ENCODE peak calls at places on chromosomes 11 and 22, in six cellular contexts. One of them, this sample, is unnamed.

GRCh38 chr11:80330302-80330701 is 889.5 kb upstream of the TENM4 start:
- DNase-seq in GM12864: no peak
- DNase-seq in EL: no peak
- DNase-seq in CD8-positive, alpha-beta memory T cell: no peak
- DNase-seq in stimulated activated CD4-positive, alpha-beta T cell treated with anti-CD3 and anti-CD28 coated beads, Interleukin-1b, Interleukin-23, amount 100 ng/mL, for 24 hours: no peak
- DNase-seq in lower leg skin: no peak
- DNase-seq in this sample: no peak

GRCh38 chr22:41598081-41598480 is 8.4 kb upstream of the PMM1 start:
- DNase-seq in stimulated activated CD4-positive, alpha-beta T cell treated with anti-CD3 and anti-CD28 coated beads, Interleukin-1b, Interleukin-23, amount 100 ng/mL, for 24 hours: no peak
- DNase-seq in lower leg skin: no peak
- DNase-seq in EL: peak; percentile 82
- DNase-seq in GM12864: no peak
- DNase-seq in CD8-positive, alpha-beta memory T cell: no peak
- DNase-seq in this sample: no peak

GRCh38 chr11:24253237-24253760 is 243.6 kb upstream of the LUZP2 start:
- DNase-seq in lower leg skin: no peak
- DNase-seq in EL: no peak
- DNase-seq in stimulated activated CD4-positive, alpha-beta T cell treated with anti-CD3 and anti-CD28 coated beads, Interleukin-1b, Interleukin-23, amount 100 ng/mL, for 24 hours: no peak
- DNase-seq in CD8-positive, alpha-beta memory T cell: no peak
- DNase-seq in GM12864: no peak
- DNase-seq in this sample: no peak

GRCh38 chr11:82557274-82557673 is 176.4 kb downstream of the FAM181B start:
- DNase-seq in stimulated activated CD4-positive, alpha-beta T cell treated with anti-CD3 and anti-CD28 coated beads, Interleukin-1b, Interleukin-23, amount 100 ng/mL, for 24 hours: no peak
- DNase-seq in EL: no peak
- DNase-seq in lower leg skin: no peak
- DNase-seq in CD8-positive, alpha-beta memory T cell: no peak
- DNase-seq in GM12864: peak; percentile 7
- DNase-seq in this sample: no peak

GRCh38 chr11:33656768-33657167 is 43.9 kb downstream of the C11orf91 start:
- DNase-seq in lower leg skin: no peak
- DNase-seq in EL: no peak
- DNase-seq in stimulated activated CD4-positive, alpha-beta T cell treated with anti-CD3 and anti-CD28 coated beads, Interleukin-1b, Interleukin-23, amount 100 ng/mL, for 24 hours: no peak
- DNase-seq in GM12864: no peak
- DNase-seq in CD8-positive, alpha-beta memory T cell: no peak
- DNase-seq in this sample: no peak

GRCh38 chr11:12263141-12263693 is 114.2 kb upstream of the PARVA start:
- DNase-seq in CD8-positive, alpha-beta memory T cell: no peak
- DNase-seq in stimulated activated CD4-positive, alpha-beta T cell treated with anti-CD3 and anti-CD28 coated beads, Interleukin-1b, Interleukin-23, amount 100 ng/mL, for 24 hours: no peak
- DNase-seq in lower leg skin: no peak
- DNase-seq in GM12864: no peak
- DNase-seq in EL: no peak
- DNase-seq in this sample: no peak

GRCh38 chr22:27668828-27669797 is 132.4 kb downstream of the MN1 start:
- DNase-seq in EL: peak; percentile 20
- DNase-seq in lower leg skin: no peak
- DNase-seq in CD8-positive, alpha-beta memory T cell: no peak
- DNase-seq in GM12864: no peak
- DNase-seq in stimulated activated CD4-positive, alpha-beta T cell treated with anti-CD3 and anti-CD28 coated beads, Interleukin-1b, Interleukin-23, amount 100 ng/mL, for 24 hours: no peak
- DNase-seq in this sample: no peak

GRCh38 chr11:117127164-117127563 is 16.9 kb upstream of the PAFAH1B2 start:
- DNase-seq in CD8-positive, alpha-beta memory T cell: no peak
- DNase-seq in GM12864: no peak
- DNase-seq in lower leg skin: no peak
- DNase-seq in stimulated activated CD4-positive, alpha-beta T cell treated with anti-CD3 and anti-CD28 coated beads, Interleukin-1b, Interleukin-23, amount 100 ng/mL, for 24 hours: no peak
- DNase-seq in EL: no peak
- DNase-seq in this sample: no peak

GRCh38 chr11:109605006-109605405 is 183.0 kb downstream of the C11orf87 start:
- DNase-seq in EL: no peak
- DNase-seq in stimulated activated CD4-positive, alpha-beta T cell treated with anti-CD3 and anti-CD28 coated beads, Interleukin-1b, Interleukin-23, amount 100 ng/mL, for 24 hours: no peak
- DNase-seq in GM12864: no peak
- DNase-seq in lower leg skin: no peak
- DNase-seq in CD8-positive, alpha-beta memory T cell: no peak
- DNase-seq in this sample: no peak

GRCh38 chr11:37788141-37788877 is 1190.3 kb upstream of the RAG2 start:
- DNase-seq in EL: peak; percentile 93
- DNase-seq in stimulated activated CD4-positive, alpha-beta T cell treated with anti-CD3 and anti-CD28 coated beads, Interleukin-1b, Interleukin-23, amount 100 ng/mL, for 24 hours: no peak
- DNase-seq in CD8-positive, alpha-beta memory T cell: no peak
- DNase-seq in GM12864: no peak
- DNase-seq in lower leg skin: no peak
- DNase-seq in this sample: no peak

GRCh38 chr11:44852952-44853351 is 97.7 kb downstream of the TP53I11 start:
- DNase-seq in GM12864: no peak
- DNase-seq in CD8-positive, alpha-beta memory T cell: no peak
- DNase-seq in stimulated activated CD4-positive, alpha-beta T cell treated with anti-CD3 and anti-CD28 coated beads, Interleukin-1b, Interleukin-23, amount 100 ng/mL, for 24 hours: no peak
- DNase-seq in lower leg skin: no peak
- DNase-seq in EL: no peak
- DNase-seq in this sample: no peak

GRCh38 chr11:36041988-36042606 is 98.2 kb downstream of the LDLRAD3 start:
- DNase-seq in EL: no peak
- DNase-seq in lower leg skin: no peak
- DNase-seq in CD8-positive, alpha-beta memory T cell: no peak
- DNase-seq in GM12864: no peak
- DNase-seq in stimulated activated CD4-positive, alpha-beta T cell treated with anti-CD3 and anti-CD28 coated beads, Interleukin-1b, Interleukin-23, amount 100 ng/mL, for 24 hours: no peak
- DNase-seq in this sample: no peak

GRCh38 chr11:12240669-12241068 is 130.3 kb downstream of the MICAL2 start:
- DNase-seq in stimulated activated CD4-positive, alpha-beta T cell treated with anti-CD3 and anti-CD28 coated beads, Interleukin-1b, Interleukin-23, amount 100 ng/mL, for 24 hours: no peak
- DNase-seq in CD8-positive, alpha-beta memory T cell: no peak
- DNase-seq in GM12864: no peak
- DNase-seq in lower leg skin: no peak
- DNase-seq in EL: no peak
- DNase-seq in this sample: no peak

GRCh38 chr11:121790435-121790834 is 325.6 kb downstream of the BLID start:
- DNase-seq in EL: no peak
- DNase-seq in stimulated activated CD4-positive, alpha-beta T cell treated with anti-CD3 and anti-CD28 coated beads, Interleukin-1b, Interleukin-23, amount 100 ng/mL, for 24 hours: no peak
- DNase-seq in GM12864: no peak
- DNase-seq in CD8-positive, alpha-beta memory T cell: no peak
- DNase-seq in lower leg skin: no peak
- DNase-seq in this sample: no peak

GRCh38 chr11:18106688-18107087 is 806 bp upstream of the SAAL1 start:
- DNase-seq in CD8-positive, alpha-beta memory T cell: no peak
- DNase-seq in GM12864: no peak
- DNase-seq in stimulated activated CD4-positive, alpha-beta T cell treated with anti-CD3 and anti-CD28 coated beads, Interleukin-1b, Interleukin-23, amount 100 ng/mL, for 24 hours: no peak
- DNase-seq in lower leg skin: no peak
- DNase-seq in EL: peak; percentile 46
- DNase-seq in this sample: no peak

GRCh38 chr11:36394056-36394455 is 98.0 kb downstream of the PRR5L start:
- DNase-seq in lower leg skin: no peak
- DNase-seq in stimulated activated CD4-positive, alpha-beta T cell treated with anti-CD3 and anti-CD28 coated beads, Interleukin-1b, Interleukin-23, amount 100 ng/mL, for 24 hours: no peak
- DNase-seq in GM12864: no peak
- DNase-seq in CD8-positive, alpha-beta memory T cell: no peak
- DNase-seq in EL: no peak
- DNase-seq in this sample: no peak

GRCh38 chr11:31817054-31817620 is 6.0 kb upstream of the PAX6 start:
- DNase-seq in CD8-positive, alpha-beta memory T cell: no peak
- DNase-seq in stimulated activated CD4-positive, alpha-beta T cell treated with anti-CD3 and anti-CD28 coated beads, Interleukin-1b, Interleukin-23, amount 100 ng/mL, for 24 hours: no peak
- DNase-seq in EL: no peak
- DNase-seq in lower leg skin: no peak
- DNase-seq in GM12864: no peak
- DNase-seq in this sample: no peak

GRCh38 chr11:29956076-29956556 is 60.7 kb downstream of the KCNA4 start:
- DNase-seq in GM12864: no peak
- DNase-seq in EL: no peak
- DNase-seq in stimulated activated CD4-positive, alpha-beta T cell treated with anti-CD3 and anti-CD28 coated beads, Interleukin-1b, Interleukin-23, amount 100 ng/mL, for 24 hours: no peak
- DNase-seq in CD8-positive, alpha-beta memory T cell: no peak
- DNase-seq in lower leg skin: no peak
- DNase-seq in this sample: no peak

GRCh38 chr22:41184679-41185078 is 20.4 kb upstream of the L3MBTL2 start:
- DNase-seq in stimulated activated CD4-positive, alpha-beta T cell treated with anti-CD3 and anti-CD28 coated beads, Interleukin-1b, Interleukin-23, amount 100 ng/mL, for 24 hours: no peak
- DNase-seq in CD8-positive, alpha-beta memory T cell: no peak
- DNase-seq in EL: no peak
- DNase-seq in GM12864: no peak
- DNase-seq in lower leg skin: no peak
- DNase-seq in this sample: no peak

GRCh38 chr22:29704528-29705285 is 15.1 kb upstream of the CABP7 start:
- DNase-seq in EL: peak; percentile 28
- DNase-seq in CD8-positive, alpha-beta memory T cell: no peak
- DNase-seq in stimulated activated CD4-positive, alpha-beta T cell treated with anti-CD3 and anti-CD28 coated beads, Interleukin-1b, Interleukin-23, amount 100 ng/mL, for 24 hours: no peak
- DNase-seq in lower leg skin: no peak
- DNase-seq in GM12864: no peak
- DNase-seq in this sample: no peak

GRCh38 chr11:108115495-108116140 is 5.7 kb upstream of the ACAT1 start:
- DNase-seq in stimulated activated CD4-positive, alpha-beta T cell treated with anti-CD3 and anti-CD28 coated beads, Interleukin-1b, Interleukin-23, amount 100 ng/mL, for 24 hours: no peak
- DNase-seq in GM12864: no peak
- DNase-seq in EL: peak; percentile 86
- DNase-seq in CD8-positive, alpha-beta memory T cell: no peak
- DNase-seq in lower leg skin: peak; percentile 97
- DNase-seq in this sample: peak; percentile 97

GRCh38 chr11:107606122-107606521 is 15.2 kb downstream of the ELMOD1 start:
- DNase-seq in GM12864: no peak
- DNase-seq in lower leg skin: no peak
- DNase-seq in EL: peak; percentile 8
- DNase-seq in stimulated activated CD4-positive, alpha-beta T cell treated with anti-CD3 and anti-CD28 coated beads, Interleukin-1b, Interleukin-23, amount 100 ng/mL, for 24 hours: no peak
- DNase-seq in CD8-positive, alpha-beta memory T cell: no peak
- DNase-seq in this sample: no peak

GRCh38 chr11:11476971-11477645 is 124.1 kb upstream of the CSNK2A3 start:
- DNase-seq in GM12864: no peak
- DNase-seq in CD8-positive, alpha-beta memory T cell: no peak
- DNase-seq in stimulated activated CD4-positive, alpha-beta T cell treated with anti-CD3 and anti-CD28 coated beads, Interleukin-1b, Interleukin-23, amount 100 ng/mL, for 24 hours: no peak
- DNase-seq in lower leg skin: no peak
- DNase-seq in EL: no peak
- DNase-seq in this sample: no peak

GRCh38 chr11:22577854-22578253 is 47.8 kb downstream of the FANCF start:
- DNase-seq in CD8-positive, alpha-beta memory T cell: no peak
- DNase-seq in GM12864: no peak
- DNase-seq in lower leg skin: no peak
- DNase-seq in EL: no peak
- DNase-seq in stimulated activated CD4-positive, alpha-beta T cell treated with anti-CD3 and anti-CD28 coated beads, Interleukin-1b, Interleukin-23, amount 100 ng/mL, for 24 hours: no peak
- DNase-seq in this sample: no peak

GRCh38 chr22:49393526-49393925 is 434.1 kb downstream of the BRD1 start:
- DNase-seq in GM12864: no peak
- DNase-seq in lower leg skin: no peak
- DNase-seq in CD8-positive, alpha-beta memory T cell: no peak
- DNase-seq in EL: no peak
- DNase-seq in stimulated activated CD4-positive, alpha-beta T cell treated with anti-CD3 and anti-CD28 coated beads, Interleukin-1b, Interleukin-23, amount 100 ng/mL, for 24 hours: no peak
- DNase-seq in this sample: no peak

GRCh38 chr22:24230911-24231656 is 13.8 kb downstream of the GGT5 start:
- DNase-seq in CD8-positive, alpha-beta memory T cell: peak; percentile 34
- DNase-seq in stimulated activated CD4-positive, alpha-beta T cell treated with anti-CD3 and anti-CD28 coated beads, Interleukin-1b, Interleukin-23, amount 100 ng/mL, for 24 hours: peak; percentile 55
- DNase-seq in EL: no peak
- DNase-seq in lower leg skin: no peak
- DNase-seq in GM12864: no peak
- DNase-seq in this sample: no peak

GRCh38 chr11:20417771-20418170 is 30.3 kb downstream of the PRMT3 start:
- DNase-seq in GM12864: no peak
- DNase-seq in lower leg skin: no peak
- DNase-seq in EL: no peak
- DNase-seq in CD8-positive, alpha-beta memory T cell: no peak
- DNase-seq in stimulated activated CD4-positive, alpha-beta T cell treated with anti-CD3 and anti-CD28 coated beads, Interleukin-1b, Interleukin-23, amount 100 ng/mL, for 24 hours: no peak
- DNase-seq in this sample: no peak

GRCh38 chr11:120645639-120646038 is 134.1 kb downstream of the GRIK4 start:
- DNase-seq in GM12864: no peak
- DNase-seq in EL: no peak
- DNase-seq in stimulated activated CD4-positive, alpha-beta T cell treated with anti-CD3 and anti-CD28 coated beads, Interleukin-1b, Interleukin-23, amount 100 ng/mL, for 24 hours: no peak
- DNase-seq in lower leg skin: no peak
- DNase-seq in CD8-positive, alpha-beta memory T cell: no peak
- DNase-seq in this sample: no peak

GRCh38 chr11:34427171-34427805 is 11.4 kb upstream of the CAT start:
- DNase-seq in CD8-positive, alpha-beta memory T cell: no peak
- DNase-seq in stimulated activated CD4-positive, alpha-beta T cell treated with anti-CD3 and anti-CD28 coated beads, Interleukin-1b, Interleukin-23, amount 100 ng/mL, for 24 hours: no peak
- DNase-seq in EL: peak; percentile 91
- DNase-seq in lower leg skin: no peak
- DNase-seq in GM12864: no peak
- DNase-seq in this sample: no peak

GRCh38 chr11:46560300-46561025 is 33.4 kb downstream of the AMBRA1 start:
- DNase-seq in GM12864: peak; percentile 41
- DNase-seq in lower leg skin: no peak
- DNase-seq in stimulated activated CD4-positive, alpha-beta T cell treated with anti-CD3 and anti-CD28 coated beads, Interleukin-1b, Interleukin-23, amount 100 ng/mL, for 24 hours: no peak
- DNase-seq in EL: peak; percentile 45
- DNase-seq in CD8-positive, alpha-beta memory T cell: no peak
- DNase-seq in this sample: no peak

GRCh38 chr11:27497284-27497866 is 9.2 kb downstream of the LIN7C start:
- DNase-seq in lower leg skin: no peak
- DNase-seq in GM12864: no peak
- DNase-seq in stimulated activated CD4-positive, alpha-beta T cell treated with anti-CD3 and anti-CD28 coated beads, Interleukin-1b, Interleukin-23, amount 100 ng/mL, for 24 hours: no peak
- DNase-seq in EL: peak; percentile 30
- DNase-seq in CD8-positive, alpha-beta memory T cell: no peak
- DNase-seq in this sample: no peak

This sample was measured in esophagus muscularis mucosa.